ENCODE peak calls at places on chromosomes 4 and X, in six cellular contexts. W is SK-N-SH treated with all-trans-retinoic acid at 6 μM for 48 hours, Y is PC-3, V is right cardiac atrium, C is T-cell, O is mucosa of descending colon. B is an unnamed sample.

GRCh38 chr4:155781432-155781831 is 22.6 kb downstream of the GUCY1B1 start:
- ATAC-seq in W (no peak), O (no peak), C (no peak), V (no peak), Y (no peak), B (no peak)

GRCh38 chr4:80171251-80171650 is 26.1 kb upstream of the PRDM8 start:
- ATAC-seq in C (no peak), O (no peak), Y (no peak), V (peak), W (no peak), B (no peak)

GRCh38 chr4:159209249-159209648 is 106.4 kb downstream of the RAPGEF2 start:
- ATAC-seq in O (no peak), W (no peak), C (no peak), Y (no peak), V (no peak), B (no peak)

GRCh38 chr4:26815686-26816085 is 45.0 kb upstream of the STIM2 start:
- ATAC-seq in O (no peak), W (no peak), C (no peak), Y (no peak), V (no peak), B (no peak)

GRCh38 chrX:25124391-25124790 is 108.6 kb upstream of the ARX start:
- ATAC-seq in C (no peak), O (no peak), Y (no peak), V (no peak), W (no peak), B (no peak)

GRCh38 chr4:67035501-67035900 is 509.8 kb downstream of the CENPC start:
- ATAC-seq in V (no peak), W (no peak), Y (peak), C (no peak), O (no peak), B (no peak)

GRCh38 chr4:19659131-19659530 is 592.6 kb upstream of the SLIT2 start:
- ATAC-seq in W (no peak), Y (no peak), V (no peak), C (no peak), O (no peak), B (no peak)

GRCh38 chr4:99670409-99671073 is 12.9 kb upstream of the C4orf54 start:
- ATAC-seq in V (peak), W (no peak), Y (no peak), O (no peak), C (no peak), B (no peak)

GRCh38 chr4:150363721-150364688 is 217.9 kb upstream of the MAB21L2 start:
- ATAC-seq in O (no peak), V (no peak), Y (no peak), C (no peak), W (no peak), B (no peak)

GRCh38 chrX:153669174-153669890 is 4.3 kb downstream of the PNCK start:
- ATAC-seq in V (no peak), W (peak), O (peak), C (peak), Y (peak), B (no peak)

GRCh38 chr4:148253748-148254147 is 188.5 kb downstream of the NR3C2 start:
- ATAC-seq in C (no peak), W (no peak), V (no peak), O (peak), Y (no peak), B (no peak)

GRCh38 chrX:139787601-139788000 is 79.6 kb upstream of the MCF2 start:
- ATAC-seq in O (no peak), Y (no peak), W (no peak), C (no peak), V (no peak), B (no peak)

GRCh38 chr4:173252024-173252935 is 81.9 kb downstream of the HMGB2 start:
- ATAC-seq in V (peak), O (peak), C (no peak), W (peak), Y (peak), B (peak)

GRCh38 chr4:121998024-121998423 is 46.2 kb upstream of the TRPC3 start:
- ATAC-seq in Y (no peak), O (no peak), W (no peak), V (no peak), C (no peak), B (no peak)

GRCh38 chrX:119093991-119094741 is 21.4 kb downstream of the CT47C1 start:
- ATAC-seq in C (no peak), V (no peak), W (no peak), O (peak), Y (peak), B (no peak)

GRCh38 chr4:55291227-55291629 is 54.8 kb upstream of the SRD5A3 start:
- ATAC-seq in O (no peak), V (peak), C (no peak), Y (no peak), W (no peak), B (peak)

GRCh38 chrX:29547877-29548276 is 667.5 kb upstream of the MAGEB2 start:
- ATAC-seq in W (no peak), C (no peak), V (no peak), Y (no peak), O (no peak), B (no peak)